ENCODE peak calls at places on chromosome 9, in eight cellular contexts. E is heart left ventricle, K is A549, C is transverse colon, W is testis, R is lower leg skin, L is suprapubic skin, F is IMR-90. Q is an unnamed sample.

GRCh38 chr9:120861935-120862334 is 15.1 kb downstream of the PHF19 start:
- DNase-seq in E (no peak), K (no peak), C (no peak), W (no peak), R (no peak), L (no peak), F (no peak), Q (no peak)

GRCh38 chr9:128385493-128386205 is 14.5 kb downstream of the URM1 start:
- DNase-seq in E (no peak), K (no peak), C (no peak), W (no peak), R (no peak), L (no peak), F (no peak), Q (no peak)

GRCh38 chr9:3674561-3674960 is 148.8 kb upstream of the RFX3 start:
- DNase-seq in E (no peak), K (no peak), C (no peak), W (no peak), R (no peak), L (no peak), F (no peak), Q (no peak)

GRCh38 chr9:128275198-128276007 is at the start of gene GOLGA2:
- DNase-seq in E (peak; percentile 47), K (peak; percentile 68), C (peak; percentile 47), W (peak; percentile 60), R (no peak), L (no peak), F (peak; percentile 76), Q (peak; percentile 28)

GRCh38 chr9:38318755-38319495 is 73.6 kb upstream of the ALDH1B1 start:
- DNase-seq in E (no peak), K (no peak), C (peak; percentile 9), W (no peak), R (no peak), L (no peak), F (peak; percentile 72), Q (no peak)

GRCh38 chr9:15509931-15510788 is 610 bp downstream of the PSIP1 start:
- DNase-seq in E (peak; percentile 45), K (peak; percentile 27), C (peak; percentile 47), W (peak; percentile 49), R (no peak), L (no peak), F (no peak), Q (peak; percentile 74)

GRCh38 chr9:127941062-127941925 is 3.6 kb upstream of the DPM2 start:
- DNase-seq in E (peak; percentile 36), K (no peak), C (no peak), W (no peak), R (no peak), L (no peak), F (no peak), Q (no peak)

GRCh38 chr9:81902601-81903000 is 25.6 kb upstream of the SPATA31D4 start:
- DNase-seq in E (no peak), K (no peak), C (no peak), W (no peak), R (no peak), L (no peak), F (peak; percentile 46), Q (no peak)

GRCh38 chr9:123348317-123348992 is 7.5 kb upstream of the CRB2 start:
- DNase-seq in E (no peak), K (no peak), C (no peak), W (no peak), R (no peak), L (no peak), F (no peak), Q (no peak)

GRCh38 chr9:126367139-126367538 is 40.5 kb downstream of the MVB12B start:
- DNase-seq in E (no peak), K (no peak), C (no peak), W (no peak), R (no peak), L (no peak), F (no peak), Q (no peak)

GRCh38 chr9:127463891-127464290 is 12.6 kb downstream of the LRSAM1 start:
- DNase-seq in E (peak; percentile 75), K (no peak), C (no peak), W (no peak), R (no peak), L (no peak), F (peak; percentile 76), Q (no peak)

GRCh38 chr9:33988219-33988890 is 60.3 kb downstream of the UBAP2 start:
- DNase-seq in E (no peak), K (no peak), C (no peak), W (no peak), R (no peak), L (no peak), F (peak; percentile 43), Q (no peak)

GRCh38 chr9:72661401-72662135 is 140.2 kb downstream of the TMC1 start:
- DNase-seq in E (no peak), K (no peak), C (no peak), W (no peak), R (no peak), L (no peak), F (peak; percentile 64), Q (no peak)

GRCh38 chr9:110141118-110141797 is 66.7 kb downstream of the C9orf152 start:
- DNase-seq in E (peak; percentile 51), K (peak; percentile 44), C (no peak), W (peak; percentile 46), R (peak; percentile 49), L (no peak), F (peak; percentile 99), Q (no peak)

GRCh38 chr9:127847155-127847463 is 7.3 kb downstream of the ENG start:
- DNase-seq in E (peak; percentile 62), K (no peak), C (no peak), W (no peak), R (no peak), L (no peak), F (no peak), Q (no peak)

GRCh38 chr9:105244996-105245719 is 707 bp downstream of the SLC44A1 start:
- DNase-seq in E (peak; percentile 45), K (peak; percentile 30), C (peak; percentile 82), W (peak; percentile 51), R (peak; percentile 33), L (peak; percentile 77), F (no peak), Q (peak; percentile 47)

DNA sequence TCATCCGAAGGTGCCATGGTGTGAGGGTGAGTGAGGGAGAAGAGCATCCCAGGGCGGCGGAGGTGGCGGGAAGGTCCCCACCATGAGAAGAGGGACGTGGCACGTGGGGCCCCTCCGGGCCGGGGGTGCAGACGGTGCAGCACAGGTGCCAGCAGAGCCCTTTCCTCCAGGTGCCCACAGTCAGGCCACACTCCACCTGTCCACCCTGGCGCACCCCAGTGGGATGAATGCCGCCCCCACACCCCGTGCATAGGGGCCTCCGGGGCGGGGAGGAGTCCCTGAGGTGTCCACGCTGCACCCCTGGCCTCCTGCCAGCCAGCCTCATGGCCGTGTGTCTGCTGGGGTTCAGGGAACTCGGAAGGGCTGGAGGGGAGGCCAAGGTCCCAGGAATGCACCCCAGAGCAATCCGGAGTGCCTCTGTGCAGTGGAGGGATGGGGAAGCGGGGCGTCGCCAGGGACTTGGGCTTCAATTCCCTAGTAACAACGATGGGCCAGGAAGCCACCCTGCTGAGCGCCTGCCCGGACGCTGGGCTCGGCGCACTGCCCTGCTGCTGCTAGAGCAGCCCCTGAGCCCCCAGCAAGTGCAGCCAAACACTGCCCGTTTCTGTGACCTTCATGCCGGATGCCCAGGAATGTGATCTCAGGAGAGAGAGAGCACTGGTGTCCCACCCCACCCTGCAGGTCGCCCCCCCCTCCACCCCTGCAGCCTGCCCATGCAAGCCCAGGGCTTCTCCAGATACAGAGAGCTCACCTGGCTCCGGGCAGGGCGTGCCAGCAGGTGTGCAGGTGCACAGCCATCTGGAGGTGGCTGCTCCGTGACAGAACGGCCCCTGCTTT is 8.8 kb upstream of the NACC2 start:
- DNase-seq in E (no peak), K (no peak), C (peak; percentile 51), W (no peak), R (no peak), L (no peak), F (no peak), Q (no peak)
- TF ChIP-seq POLR2A in E (no peak), K (no peak), C (no peak), W (no peak), R (no peak), L (no peak), F (no peak), Q (no peak)

GRCh38 chr9:130040901-130041647 is 1.9 kb downstream of the FNBP1 start:
- DNase-seq in E (no peak), K (no peak), C (no peak), W (peak; percentile 43), R (no peak), L (no peak), F (no peak), Q (no peak)

GRCh38 chr9:130042406-130042930 is 521 bp downstream of the FNBP1 start:
- DNase-seq in E (peak; percentile 60), K (peak; percentile 39), C (peak; percentile 33), W (no peak), R (no peak), L (peak; percentile 72), F (no peak), Q (peak; percentile 51)

GRCh38 chr9:130043654-130044623 is 950 bp upstream of the FNBP1 start:
- DNase-seq in E (peak; percentile 50), K (no peak), C (peak; percentile 54), W (peak; percentile 83), R (no peak), L (peak; percentile 87), F (peak; percentile 46), Q (no peak)

GRCh38 chr9:130041648-130042405 is 1.2 kb downstream of the FNBP1 start:
- DNase-seq in E (no peak), K (no peak), C (no peak), W (peak; percentile 34), R (no peak), L (peak; percentile 62), F (peak; percentile 21), Q (no peak)

GRCh38 chr9:130042931-130043653 is at the start of gene FNBP1:
- DNase-seq in E (peak; percentile 87), K (peak; percentile 83), C (peak; percentile 84), W (peak; percentile 86), R (peak; percentile 67), L (peak; percentile 76), F (peak; percentile 75), Q (peak; percentile 86)
- TF ChIP-seq POLR2A in E (peak; percentile 9), K (peak; percentile 52), C (peak; percentile 87), W (peak; percentile 47), R (peak; percentile 80), L (no peak), F (peak; percentile 65), Q (peak; percentile 77)

GRCh38 chr9:35690447-35691324 is 961 bp upstream of the TPM2 start:
- DNase-seq in E (peak; percentile 89), K (peak; percentile 71), C (peak; percentile 79), W (peak; percentile 80), R (peak; percentile 46), L (peak; percentile 85), F (peak; percentile 75), Q (peak; percentile 64)
- TF ChIP-seq POLR2A in E (no peak), K (peak; percentile 30), C (peak; percentile 54), W (peak; percentile 43), R (no peak), L (no peak), F (peak; percentile 35), Q (no peak)

DNA sequence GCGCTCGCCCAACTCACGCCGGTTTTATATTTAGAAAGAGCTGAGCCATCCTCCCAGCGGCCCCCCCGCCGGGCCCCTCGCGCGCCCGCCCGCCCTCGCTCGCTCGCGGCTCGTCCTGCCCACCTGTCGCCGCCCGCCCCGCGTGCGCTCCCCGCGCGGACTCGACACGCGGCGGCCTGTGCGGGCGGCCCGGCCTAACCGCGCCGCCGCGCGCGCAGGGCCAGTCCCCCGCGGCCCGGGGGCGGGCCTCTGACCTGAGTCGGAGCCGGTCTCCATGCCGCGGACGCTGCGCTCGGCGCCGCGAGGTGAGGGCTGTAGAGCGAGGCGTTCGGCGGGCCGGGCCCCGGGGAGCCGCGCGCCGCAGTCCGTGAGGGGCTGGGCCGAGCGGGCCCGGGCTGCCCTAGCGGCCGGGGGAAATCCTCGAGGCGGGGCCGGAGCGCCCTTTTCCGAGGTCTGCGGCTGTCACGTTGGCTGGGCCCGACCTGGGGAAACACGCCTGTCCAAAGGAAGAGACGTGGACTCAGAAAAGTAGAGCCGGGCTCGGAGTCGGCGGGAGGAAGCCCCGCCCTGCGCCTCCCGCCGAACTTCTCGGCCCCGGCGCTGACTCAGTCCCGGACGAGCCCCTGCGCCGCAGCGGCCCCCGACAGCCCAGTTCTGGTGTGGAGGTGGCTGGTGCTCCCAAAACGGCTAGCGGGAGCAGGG is at the start of gene ECPAS:
- DNase-seq in E (peak; percentile 82), K (peak; percentile 89), C (peak; percentile 85), W (peak; percentile 80), R (peak; percentile 48), L (peak; percentile 84), F (peak; percentile 78), Q (peak; percentile 86)
- TF ChIP-seq POLR2A in E (no peak), K (peak; percentile 58), C (peak; percentile 63), W (no peak), R (no peak), L (no peak), F (peak; percentile 52), Q (peak; percentile 65)

Q was measured in NB4.